ENCODE peak calls at places on chromosomes 12 and 14, in seven cellular contexts. L is PC-3; Z is CD4-positive, alpha-beta memory T cell; B is astrocyte; N is stomach; Y is WERI-Rb-1; E is endodermal cell. I is an unnamed sample.

GRCh38 chr14:93732524-93732923 is 55.8 kb downstream of the PRIMA1 start:
- DNase-seq in L (no peak), Z (no peak), B (no peak), N (no peak), Y (no peak), E (no peak), I (no peak)

GRCh38 chr14:31877333-31877798 is 199.7 kb upstream of the ARHGAP5 start:
- DNase-seq in L (no peak), Z (no peak), B (peak; percentile 16), N (no peak), Y (peak; percentile 26), E (no peak), I (no peak)

GRCh38 chr14:50599700-50600444 is 39.9 kb downstream of the ATL1 start:
- DNase-seq in L (peak; percentile 86), Z (no peak), B (peak; percentile 31), N (no peak), Y (no peak), E (no peak), I (no peak)

GRCh38 chr12:93025145-93026103 is 96.3 kb upstream of the EEA1 start:
- DNase-seq in L (peak; percentile 72), Z (no peak), B (peak; percentile 48), N (no peak), Y (no peak), E (no peak), I (no peak)

GRCh38 chr12:91781114-91781513 is 364.5 kb downstream of the BTG1 start:
- DNase-seq in L (peak; percentile 33), Z (no peak), B (peak; percentile 25), N (no peak), Y (no peak), E (no peak), I (no peak)

GRCh38 chr12:1130571-1130970 is 139.5 kb downstream of the ERC1 start:
- DNase-seq in L (no peak), Z (no peak), B (no peak), N (no peak), Y (no peak), E (no peak), I (no peak)

GRCh38 chr12:30792648-30793499 is 38.1 kb upstream of the CAPRIN2 start:
- DNase-seq in L (peak; percentile 91), Z (no peak), B (peak; percentile 75), N (no peak), Y (no peak), E (peak; percentile 66), I (peak; percentile 74)

GRCh38 chr12:80763874-80764273 is 47.2 kb downstream of the MYF5 start:
- DNase-seq in L (peak; percentile 60), Z (no peak), B (peak; percentile 41), N (no peak), Y (peak; percentile 24), E (peak; percentile 68), I (peak; percentile 16)

GRCh38 chr12:63821781-63822251 is 22.7 kb upstream of the SRGAP1 start:
- DNase-seq in L (no peak), Z (no peak), B (no peak), N (no peak), Y (no peak), E (no peak), I (no peak)

GRCh38 chr14:37625597-37626595 is 30.5 kb downstream of the TTC6 start:
- DNase-seq in L (no peak), Z (no peak), B (no peak), N (no peak), Y (no peak), E (no peak), I (no peak)

GRCh38 chr14:37620856-37621255 is 25.4 kb downstream of the TTC6 start:
- DNase-seq in L (peak; percentile 9), Z (no peak), B (no peak), N (no peak), Y (no peak), E (no peak), I (no peak)

GRCh38 chr14:37622231-37622923 is 26.9 kb downstream of the TTC6 start:
- DNase-seq in L (no peak), Z (no peak), B (peak; percentile 44), N (no peak), Y (peak; percentile 37), E (peak; percentile 85), I (no peak)

GRCh38 chr14:37623552-37623951 is 28.1 kb downstream of the TTC6 start:
- DNase-seq in L (peak; percentile 99), Z (no peak), B (peak; percentile 44), N (no peak), Y (no peak), E (no peak), I (peak; percentile 90)

GRCh38 chr14:37623971-37624370 is 28.5 kb downstream of the TTC6 start:
- DNase-seq in L (peak; percentile 86), Z (no peak), B (peak; percentile 3), N (no peak), Y (no peak), E (no peak), I (no peak)
- H3K27me3 ChIP-seq in L (no peaks in the 10 kb centered on the region), Z (no peaks in the 10 kb centered on the region), B (no peaks in the 10 kb centered on the region), N (peaks cover 9% of the 10 kb centered on the region), Y (peaks cover 41% of the 10 kb centered on the region), E (peaks cover 45% of the 10 kb centered on the region), I (no peaks in the 10 kb centered on the region)

GRCh38 chr12:70754330-70754741 is 117.1 kb upstream of the PTPRB start:
- DNase-seq in L (peak; percentile 57), Z (no peak), B (no peak), N (no peak), Y (no peak), E (no peak), I (no peak)
- H3K4me3 ChIP-seq in L (peak overlapping the region; percentile 66), Z (no peak overlapping the region), B (no peak overlapping the region), N (peak overlapping the region; percentile 8), Y (no peak overlapping the region), E (no peak overlapping the region), I (peak overlapping the region; percentile 30)

DNA sequence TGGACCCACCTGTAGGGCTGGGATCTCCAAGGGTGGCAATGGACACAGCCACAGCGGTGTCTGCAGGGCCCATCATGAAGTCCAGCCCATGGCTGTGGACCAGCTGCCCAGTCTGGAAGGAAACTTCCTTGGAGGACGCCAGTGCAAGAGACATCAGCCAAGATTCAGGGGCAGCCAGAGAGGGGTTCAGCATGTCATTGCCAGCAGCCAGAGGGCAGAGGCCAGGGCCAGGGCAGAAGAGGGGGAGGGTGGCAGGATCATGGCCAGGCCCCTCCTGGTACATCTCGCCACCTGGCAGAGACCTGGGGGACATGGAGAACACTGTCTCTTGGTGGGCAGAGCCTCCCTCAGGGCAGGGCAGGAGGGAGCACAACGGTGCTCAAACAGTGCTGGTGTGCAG is 10.2 kb downstream of the ANHX start:
- DNase-seq in L (no peak), Z (no peak), B (no peak), N (no peak), Y (no peak), E (peak; percentile 20), I (no peak)
- H3K9me3 ChIP-seq in L (no peaks in the 10 kb centered on the region), Z (no peaks in the 10 kb centered on the region), B (peaks cover 22% of the 10 kb centered on the region), N (peaks cover 94% of the 10 kb centered on the region), Y (peaks cover 57% of the 10 kb centered on the region), E (peaks cover 62% of the 10 kb centered on the region), I (no peaks in the 10 kb centered on the region)

GRCh38 chr12:57244306-57244696 is 6.7 kb downstream of the STAC3 start:
- DNase-seq in L (no peak), Z (no peak), B (no peak), N (no peak), Y (no peak), E (peak; percentile 57), I (no peak)

GRCh38 chr12:57242329-57242690 is 8.7 kb downstream of the STAC3 start:
- DNase-seq in L (no peak), Z (no peak), B (no peak), N (peak; percentile 58), Y (no peak), E (no peak), I (no peak)

GRCh38 chr12:57241556-57242310 is 9.3 kb downstream of the STAC3 start:
- DNase-seq in L (no peak), Z (no peak), B (no peak), N (no peak), Y (no peak), E (peak; percentile 67), I (no peak)

GRCh38 chr12:57242691-57243454 is 8.1 kb downstream of the STAC3 start:
- DNase-seq in L (peak; percentile 68), Z (peak; percentile 63), B (no peak), N (peak; percentile 63), Y (peak; percentile 91), E (peak; percentile 99), I (no peak)

DNA sequence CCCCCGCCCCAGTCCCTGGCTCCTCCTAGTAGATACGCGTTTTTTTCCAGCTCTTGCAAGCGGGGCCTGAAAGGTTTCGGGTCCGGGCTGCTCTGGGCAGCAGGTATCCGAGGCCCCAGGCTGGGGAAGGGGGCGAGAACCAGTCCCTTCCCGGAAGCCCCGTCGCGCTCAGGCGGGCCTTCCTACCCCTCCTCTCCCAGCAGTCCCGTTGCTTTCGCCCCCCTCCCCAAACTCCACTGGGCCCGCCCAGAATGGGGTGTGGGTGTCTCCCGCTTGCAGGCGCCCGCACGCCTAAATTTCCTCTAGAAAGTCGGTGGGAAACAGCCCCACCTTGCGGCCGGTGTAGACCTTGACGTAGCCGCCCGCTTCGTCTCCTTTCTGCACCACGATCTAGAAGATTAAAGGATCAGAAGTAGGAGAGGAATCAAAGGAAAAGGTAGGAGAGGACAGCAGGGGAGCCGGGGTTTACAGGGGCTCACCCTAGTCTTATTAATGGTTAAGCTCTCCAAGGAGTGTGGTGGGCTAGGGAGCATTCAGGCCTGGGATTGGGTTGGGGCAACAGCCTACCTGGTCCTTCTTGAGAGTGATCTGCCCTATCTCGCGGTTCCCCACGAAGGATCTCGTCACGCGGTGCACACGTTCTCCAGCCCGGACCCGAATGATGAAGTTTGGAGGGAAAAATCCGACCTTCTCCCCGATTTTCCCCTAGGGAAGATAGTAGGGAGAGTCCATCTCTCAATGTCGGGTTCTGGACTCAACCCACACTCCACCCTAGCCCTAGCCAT is 7.3 kb downstream of the STAC3 start:
- DNase-seq in L (peak; percentile 88), Z (peak; percentile 75), B (no peak), N (peak; percentile 85), Y (peak; percentile 90), E (peak; percentile 99), I (no peak)
- H3K27me3 ChIP-seq in L (peaks cover 16% of the 10 kb centered on the region), Z (peaks cover 23% of the 10 kb centered on the region), B (peaks cover 21% of the 10 kb centered on the region), N (peaks cover 49% of the 10 kb centered on the region), Y (peaks cover 14% of the 10 kb centered on the region), E (peaks cover 54% of the 10 kb centered on the region), I (no peaks in the 10 kb centered on the region)